ENCODE peak calls at places on chromosomes 1 and 21, in nine cellular contexts. One of them, this sample, is unnamed.

GRCh38 chr21:38796426-38796825 is 9.3 kb upstream of the ETS2 start:
- DNase-seq in sigmoid colon: no peak
- DNase-seq in dorsolateral prefrontal cortex: no peak
- DNase-seq in suprapubic skin: no peak
- DNase-seq in aorta: no peak
- DNase-seq in CD4-positive, alpha-beta T cell: no peak
- DNase-seq in Karpas-422: no peak
- DNase-seq in ascending aorta: no peak
- DNase-seq in stomach: no peak
- DNase-seq in this sample: no peak

GRCh38 chr21:35164971-35165483 is 115.9 kb upstream of the RUNX1 start:
- DNase-seq in stomach: no peak
- DNase-seq in dorsolateral prefrontal cortex: no peak
- DNase-seq in ascending aorta: no peak
- DNase-seq in aorta: no peak
- DNase-seq in Karpas-422: no peak
- DNase-seq in suprapubic skin: no peak
- DNase-seq in sigmoid colon: no peak
- DNase-seq in CD4-positive, alpha-beta T cell: no peak
- DNase-seq in this sample: no peak

GRCh38 chr1:46996659-46997281 is 26.7 kb upstream of the CYP4X1 start:
- DNase-seq in suprapubic skin: no peak
- DNase-seq in sigmoid colon: no peak
- DNase-seq in stomach: no peak
- DNase-seq in Karpas-422: no peak
- DNase-seq in dorsolateral prefrontal cortex: no peak
- DNase-seq in CD4-positive, alpha-beta T cell: no peak
- DNase-seq in aorta: no peak
- DNase-seq in ascending aorta: no peak
- DNase-seq in this sample: no peak

GRCh38 chr1:26288311-26288941 is 8.5 kb downstream of the SH3BGRL3 start:
- DNase-seq in ascending aorta: no peak
- DNase-seq in stomach: no peak
- DNase-seq in sigmoid colon: no peak
- DNase-seq in Karpas-422: peak; percentile 89
- DNase-seq in dorsolateral prefrontal cortex: no peak
- DNase-seq in CD4-positive, alpha-beta T cell: peak; percentile 72
- DNase-seq in suprapubic skin: peak; percentile 75
- DNase-seq in aorta: peak; percentile 45
- DNase-seq in this sample: no peak

GRCh38 chr1:78491311-78492071 is 717 bp downstream of the PTGFR start:
- DNase-seq in ascending aorta: no peak
- DNase-seq in stomach: no peak
- DNase-seq in suprapubic skin: peak; percentile 85
- DNase-seq in CD4-positive, alpha-beta T cell: no peak
- DNase-seq in sigmoid colon: peak; percentile 68
- DNase-seq in aorta: peak; percentile 55
- DNase-seq in dorsolateral prefrontal cortex: no peak
- DNase-seq in Karpas-422: no peak
- DNase-seq in this sample: no peak

GRCh38 chr21:25639167-25639921 is at the start of gene JAM2:
- DNase-seq in suprapubic skin: peak; percentile 78
- DNase-seq in Karpas-422: peak; percentile 66
- DNase-seq in sigmoid colon: peak; percentile 76
- DNase-seq in dorsolateral prefrontal cortex: peak; percentile 41
- DNase-seq in ascending aorta: no peak
- DNase-seq in CD4-positive, alpha-beta T cell: peak; percentile 27
- DNase-seq in aorta: peak; percentile 52
- DNase-seq in stomach: no peak
- DNase-seq in this sample: peak; percentile 54

GRCh38 chr21:28615276-28615675 is 377.4 kb downstream of the LTN1 start:
- DNase-seq in suprapubic skin: no peak
- DNase-seq in stomach: no peak
- DNase-seq in CD4-positive, alpha-beta T cell: no peak
- DNase-seq in aorta: no peak
- DNase-seq in dorsolateral prefrontal cortex: no peak
- DNase-seq in Karpas-422: no peak
- DNase-seq in sigmoid colon: no peak
- DNase-seq in ascending aorta: no peak
- DNase-seq in this sample: no peak

GRCh38 chr1:184931566-184931965 is 42.7 kb downstream of the NIBAN1 start:
- DNase-seq in Karpas-422: no peak
- DNase-seq in suprapubic skin: no peak
- DNase-seq in aorta: no peak
- DNase-seq in stomach: no peak
- DNase-seq in dorsolateral prefrontal cortex: no peak
- DNase-seq in CD4-positive, alpha-beta T cell: no peak
- DNase-seq in ascending aorta: no peak
- DNase-seq in sigmoid colon: no peak
- DNase-seq in this sample: no peak

GRCh38 chr1:210441028-210441427 is 112.3 kb downstream of the HHAT start:
- DNase-seq in ascending aorta: no peak
- DNase-seq in suprapubic skin: no peak
- DNase-seq in dorsolateral prefrontal cortex: no peak
- DNase-seq in sigmoid colon: no peak
- DNase-seq in CD4-positive, alpha-beta T cell: no peak
- DNase-seq in stomach: no peak
- DNase-seq in aorta: no peak
- DNase-seq in Karpas-422: peak; percentile 47
- DNase-seq in this sample: no peak

GRCh38 chr21:35350965-35351364 is 301.9 kb upstream of the RUNX1 start:
- DNase-seq in ascending aorta: no peak
- DNase-seq in Karpas-422: no peak
- DNase-seq in aorta: no peak
- DNase-seq in dorsolateral prefrontal cortex: no peak
- DNase-seq in suprapubic skin: no peak
- DNase-seq in stomach: no peak
- DNase-seq in CD4-positive, alpha-beta T cell: no peak
- DNase-seq in sigmoid colon: no peak
- DNase-seq in this sample: no peak

DNA sequence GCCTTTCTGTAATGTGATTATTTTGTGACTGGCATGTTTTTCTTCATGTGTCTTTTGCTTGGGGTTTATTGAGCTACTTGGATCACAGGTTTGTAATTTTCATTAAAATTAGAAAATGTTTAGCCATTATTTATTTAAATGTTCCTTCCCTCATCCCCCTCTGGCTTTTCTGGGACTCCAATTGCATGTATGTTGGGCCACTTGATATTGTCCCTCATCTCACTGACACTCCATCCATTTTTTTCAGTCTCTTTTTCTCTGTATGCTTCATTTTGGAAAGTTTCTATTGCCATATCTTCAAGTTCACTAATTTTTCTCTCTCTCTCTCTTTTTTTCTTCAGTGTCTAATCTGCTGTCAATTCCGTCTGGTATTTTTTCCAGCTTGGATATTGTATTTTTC is 390.1 kb downstream of the PRDM2 start:
- DNase-seq in suprapubic skin: no peak
- DNase-seq in dorsolateral prefrontal cortex: no peak
- DNase-seq in sigmoid colon: no peak
- DNase-seq in stomach: no peak
- DNase-seq in ascending aorta: no peak
- DNase-seq in CD4-positive, alpha-beta T cell: no peak
- DNase-seq in aorta: no peak
- DNase-seq in Karpas-422: no peak
- DNase-seq in this sample: no peak
- H3K27ac ChIP-seq in suprapubic skin: no peak overlapping the region
- H3K27ac ChIP-seq in dorsolateral prefrontal cortex: no peak overlapping the region
- H3K27ac ChIP-seq in sigmoid colon: no peak overlapping the region
- H3K27ac ChIP-seq in stomach: no peak overlapping the region
- H3K27ac ChIP-seq in ascending aorta: no peak overlapping the region
- H3K27ac ChIP-seq in CD4-positive, alpha-beta T cell: no peak overlapping the region
- H3K27ac ChIP-seq in aorta: no peak overlapping the region
- H3K27ac ChIP-seq in Karpas-422: no peak overlapping the region
- H3K27ac ChIP-seq in this sample: no peak overlapping the region

DNA sequence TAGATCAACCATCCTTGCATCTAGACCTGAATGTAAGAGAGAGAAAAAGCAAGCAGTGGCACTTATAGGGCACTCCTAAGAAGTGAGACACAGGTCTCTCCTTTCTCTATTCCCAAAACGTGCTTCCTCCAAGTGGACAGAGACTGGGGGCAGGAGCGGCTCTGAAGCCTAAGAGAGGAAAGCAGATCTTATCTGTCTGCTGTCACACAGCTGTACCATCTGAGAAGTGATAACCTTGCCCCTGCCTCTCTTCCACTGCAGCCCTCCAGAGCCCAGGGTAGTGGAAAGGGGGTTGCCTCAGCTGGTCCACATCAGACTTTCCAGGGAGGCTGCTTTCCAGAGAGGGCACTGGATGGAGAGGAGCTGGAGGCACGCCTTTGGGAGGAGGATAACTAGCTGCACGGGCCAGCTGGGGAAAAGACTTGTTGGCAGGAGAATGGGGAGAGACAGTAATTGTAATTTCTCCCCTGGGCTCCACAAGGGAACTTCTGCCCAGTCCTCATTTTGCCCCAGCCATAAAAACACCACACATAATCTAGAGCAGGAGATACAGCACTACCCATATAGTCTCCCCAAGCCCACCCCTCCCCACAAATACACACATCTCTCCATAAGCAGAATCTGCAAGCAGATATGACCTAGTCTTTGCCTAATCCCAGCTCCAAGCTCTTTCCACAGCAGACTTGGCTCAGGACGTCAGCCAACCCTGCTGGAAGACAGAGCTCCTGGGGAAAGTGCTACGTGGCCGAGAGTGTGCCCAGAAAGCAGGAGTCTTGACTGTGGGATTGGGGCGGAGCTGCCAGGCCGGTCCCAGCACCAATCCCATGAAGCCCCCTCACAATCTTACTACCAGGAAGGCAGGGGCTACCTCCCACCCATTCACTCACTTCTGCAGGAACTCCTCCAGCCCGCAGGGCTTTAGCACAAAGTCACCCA is 31.2 kb downstream of the PIK3C2B start:
- DNase-seq in sigmoid colon: no peak
- DNase-seq in dorsolateral prefrontal cortex: no peak
- DNase-seq in CD4-positive, alpha-beta T cell: no peak
- DNase-seq in ascending aorta: no peak
- DNase-seq in stomach: no peak
- DNase-seq in aorta: peak; percentile 84
- DNase-seq in Karpas-422: no peak
- DNase-seq in suprapubic skin: no peak
- DNase-seq in this sample: no peak
- H3K27ac ChIP-seq in sigmoid colon: peak overlapping the region; percentile 52
- H3K27ac ChIP-seq in dorsolateral prefrontal cortex: peak overlapping the region; percentile 98
- H3K27ac ChIP-seq in CD4-positive, alpha-beta T cell: no peak overlapping the region
- H3K27ac ChIP-seq in ascending aorta: peak overlapping the region; percentile 97
- H3K27ac ChIP-seq in stomach: peak overlapping the region; percentile 16
- H3K27ac ChIP-seq in aorta: peak overlapping the region; percentile 55
- H3K27ac ChIP-seq in Karpas-422: no peak overlapping the region
- H3K27ac ChIP-seq in suprapubic skin: peak overlapping the region; percentile 78
- H3K27ac ChIP-seq in this sample: peak overlapping the region; percentile 98

GRCh38 chr1:91548382-91549040 is 47.9 kb downstream of the CDC7 start:
- DNase-seq in Karpas-422: no peak
- DNase-seq in CD4-positive, alpha-beta T cell: no peak
- DNase-seq in aorta: no peak
- DNase-seq in dorsolateral prefrontal cortex: no peak
- DNase-seq in ascending aorta: no peak
- DNase-seq in stomach: no peak
- DNase-seq in sigmoid colon: no peak
- DNase-seq in suprapubic skin: no peak
- DNase-seq in this sample: no peak
- H3K27ac ChIP-seq in Karpas-422: no peak overlapping the region
- H3K27ac ChIP-seq in CD4-positive, alpha-beta T cell: peak overlapping the region; percentile 43
- H3K27ac ChIP-seq in aorta: no peak overlapping the region
- H3K27ac ChIP-seq in dorsolateral prefrontal cortex: no peak overlapping the region
- H3K27ac ChIP-seq in ascending aorta: no peak overlapping the region
- H3K27ac ChIP-seq in stomach: no peak overlapping the region
- H3K27ac ChIP-seq in sigmoid colon: no peak overlapping the region
- H3K27ac ChIP-seq in suprapubic skin: no peak overlapping the region
- H3K27ac ChIP-seq in this sample: no peak overlapping the region

DNA sequence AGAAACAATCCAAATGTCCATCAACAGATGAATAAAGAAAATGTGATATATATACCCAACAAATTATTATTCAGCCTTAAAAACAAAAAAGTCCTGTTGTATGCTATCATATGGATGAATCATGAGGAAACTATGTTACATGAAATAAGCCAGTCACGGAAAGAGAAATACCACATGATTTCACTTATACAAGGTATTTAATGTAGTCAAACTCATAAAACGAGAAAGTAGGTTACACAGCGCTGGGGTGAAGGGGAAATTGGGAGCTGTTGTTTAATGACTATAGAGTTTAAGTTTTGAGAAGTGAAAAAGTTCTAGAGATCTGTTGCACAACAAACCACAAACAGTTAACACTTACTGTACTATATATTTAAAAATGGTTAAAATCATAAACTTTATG is 58.5 kb downstream of the SLC25A24 start:
- DNase-seq in aorta: no peak
- DNase-seq in dorsolateral prefrontal cortex: no peak
- DNase-seq in CD4-positive, alpha-beta T cell: no peak
- DNase-seq in suprapubic skin: no peak
- DNase-seq in sigmoid colon: no peak
- DNase-seq in stomach: no peak
- DNase-seq in ascending aorta: no peak
- DNase-seq in Karpas-422: no peak
- DNase-seq in this sample: no peak
- H3K27ac ChIP-seq in aorta: no peak overlapping the region
- H3K27ac ChIP-seq in dorsolateral prefrontal cortex: no peak overlapping the region
- H3K27ac ChIP-seq in CD4-positive, alpha-beta T cell: no peak overlapping the region
- H3K27ac ChIP-seq in suprapubic skin: no peak overlapping the region
- H3K27ac ChIP-seq in sigmoid colon: no peak overlapping the region
- H3K27ac ChIP-seq in stomach: no peak overlapping the region
- H3K27ac ChIP-seq in ascending aorta: no peak overlapping the region
- H3K27ac ChIP-seq in Karpas-422: no peak overlapping the region
- H3K27ac ChIP-seq in this sample: no peak overlapping the region

DNA sequence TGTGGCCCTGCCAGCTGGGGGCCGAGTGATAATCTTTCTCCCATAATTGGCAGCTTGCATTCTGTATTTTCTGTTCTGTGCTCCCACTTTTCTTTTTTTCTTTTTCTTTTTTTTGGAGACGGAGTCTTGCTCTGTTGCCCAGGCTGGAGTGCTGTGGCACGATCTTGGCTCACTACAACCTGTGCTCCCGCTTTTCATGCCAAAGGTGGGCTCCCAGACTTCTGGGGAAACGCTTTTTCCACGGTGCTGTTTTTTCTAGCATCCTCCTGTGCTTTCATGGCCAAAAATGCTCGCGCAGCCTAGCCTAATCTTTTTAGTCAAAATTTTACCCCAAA is 585 bp upstream of the AHCTF1 start:
- DNase-seq in Karpas-422: no peak
- DNase-seq in sigmoid colon: no peak
- DNase-seq in CD4-positive, alpha-beta T cell: no peak
- DNase-seq in dorsolateral prefrontal cortex: no peak
- DNase-seq in stomach: no peak
- DNase-seq in suprapubic skin: no peak
- DNase-seq in ascending aorta: no peak
- DNase-seq in aorta: no peak
- DNase-seq in this sample: no peak
- H3K27ac ChIP-seq in Karpas-422: no peak overlapping the region
- H3K27ac ChIP-seq in sigmoid colon: peak overlapping the region; percentile 99
- H3K27ac ChIP-seq in CD4-positive, alpha-beta T cell: peak overlapping the region; percentile 88
- H3K27ac ChIP-seq in dorsolateral prefrontal cortex: peak overlapping the region; percentile 98
- H3K27ac ChIP-seq in stomach: peak overlapping the region; percentile 97
- H3K27ac ChIP-seq in suprapubic skin: peak overlapping the region; percentile 99
- H3K27ac ChIP-seq in ascending aorta: peak overlapping the region; percentile 98
- H3K27ac ChIP-seq in aorta: no peak overlapping the region
- H3K27ac ChIP-seq in this sample: peak overlapping the region; percentile 95